ENCODE peak calls at places on chromosomes 16 and 17, in nine cellular contexts. P is iPS DF 19.7; R is uterus; E is activated T-cell treated with anti-CD3 and anti-CD28 coated beads, Interleukin-2, amount 50 U/mL, for 4 hours; D is stromal cell of bone marrow; K is HT-29; Q is activated B cell treated with CpG ODN at 0.5 μM for 24 hours; U is NCI-H446; G is adipocyte. H is an unnamed sample.

GRCh38 chr16:15946257-15947044 is 3.0 kb upstream of the ABCC1 start:
- DNase-seq in G (peak), D (peak), U (no peak), R (no peak), Q (no peak), P (no peak), K (peak), E (no peak), H (no peak)

GRCh38 chr17:83106913-83107655 is 27.7 kb downstream of the METRNL start:
- DNase-seq in E (no peak), U (no peak), R (no peak), Q (no peak), K (no peak), G (peak), P (no peak), D (no peak), H (no peak)

GRCh38 chr17:38431343-38432145 is 3.3 kb downstream of the ARHGAP23 start:
- DNase-seq in Q (no peak), D (no peak), K (no peak), R (no peak), G (no peak), P (no peak), U (no peak), E (no peak), H (no peak)

GRCh38 chr17:76816590-76817135 is 51.5 kb upstream of the MGAT5B start:
- DNase-seq in E (peak), P (peak), U (peak), G (peak), K (peak), D (peak), Q (no peak), R (no peak), H (no peak)

GRCh38 chr17:12977008-12977751 is 40.6 kb downstream of the ELAC2 start:
- DNase-seq in G (no peak), Q (no peak), K (no peak), R (no peak), E (no peak), U (no peak), D (peak), P (peak), H (no peak)

GRCh38 chr16:66228791-66229190 is 137.7 kb upstream of the CDH5 start:
- DNase-seq in U (no peak), K (no peak), Q (no peak), G (peak), E (no peak), P (no peak), R (no peak), D (no peak), H (no peak)

GRCh38 chr16:76926042-76926441 is 264.9 kb upstream of the MON1B start:
- DNase-seq in P (no peak), G (no peak), U (no peak), D (no peak), E (no peak), K (no peak), R (no peak), Q (no peak), H (no peak)

GRCh38 chr16:67294927-67295326 is 15.6 kb downstream of the PLEKHG4 start:
- DNase-seq in P (no peak), D (no peak), E (no peak), R (no peak), U (no peak), Q (no peak), G (peak), K (no peak), H (no peak)

GRCh38 chr17:3870871-3871306 is 22.0 kb downstream of the CAMKK1 start:
- DNase-seq in E (no peak), G (no peak), K (no peak), D (no peak), Q (no peak), R (no peak), U (peak), P (no peak), H (no peak)

GRCh38 chr16:57615813-57616212 is 12.6 kb upstream of the ADGRG1 start:
- DNase-seq in K (no peak), G (no peak), U (no peak), D (no peak), Q (no peak), E (no peak), R (no peak), P (no peak), H (no peak)

GRCh38 chr17:45020354-45021138 is 30.9 kb downstream of the DCAKD start:
- DNase-seq in E (no peak), Q (no peak), K (no peak), P (no peak), D (no peak), G (no peak), R (no peak), U (peak), H (no peak)

GRCh38 chr16:11990672-11991390 is 14.3 kb downstream of the SNX29 start:
- DNase-seq in Q (no peak), R (no peak), D (no peak), E (no peak), G (no peak), U (no peak), P (no peak), K (no peak), H (no peak)

GRCh38 chr17:75111777-75112176 is 2.0 kb downstream of the ARMC7 start:
- DNase-seq in G (no peak), R (no peak), Q (no peak), U (no peak), D (no peak), P (no peak), K (no peak), E (no peak), H (no peak)

GRCh38 chr17:48181653-48182052 is 74.1 kb downstream of the SNX11 start:
- DNase-seq in Q (no peak), P (peak), E (no peak), K (peak), D (no peak), G (no peak), R (no peak), U (no peak), H (no peak)

GRCh38 chr16:14181371-14182050 is 110.4 kb downstream of the MRTFB start:
- DNase-seq in K (no peak), D (peak), P (no peak), G (peak), E (no peak), R (no peak), Q (no peak), U (no peak), H (no peak)

GRCh38 chr17:142102-142661 is 4.8 kb downstream of the SCGB1C2 start:
- DNase-seq in R (peak), P (no peak), D (no peak), Q (no peak), U (no peak), K (peak), G (peak), E (no peak), H (peak)

GRCh38 chr16:67489401-67490083 is 6.2 kb upstream of the AGRP start:
- DNase-seq in D (no peak), K (no peak), U (peak), E (no peak), R (no peak), P (no peak), G (no peak), Q (no peak), H (no peak)

GRCh38 chr16:67729636-67730248 is 10.6 kb upstream of the GFOD2 start:
- DNase-seq in K (no peak), P (no peak), G (no peak), D (no peak), Q (no peak), U (no peak), R (no peak), E (no peak), H (no peak)

GRCh38 chr16:66973716-66974115 is 12.7 kb downstream of the CES3 start:
- DNase-seq in E (no peak), P (no peak), R (no peak), U (no peak), K (no peak), D (no peak), Q (no peak), G (no peak), H (no peak)

GRCh38 chr16:31404353-31405064 is 11.4 kb downstream of the ITGAD start:
- DNase-seq in K (no peak), G (peak), E (no peak), D (no peak), U (peak), P (no peak), R (no peak), Q (no peak), H (no peak)

GRCh38 chr17:59618894-59619312 is 792 bp upstream of the CLTC start:
- DNase-seq in R (no peak), G (peak), P (peak), U (no peak), Q (no peak), E (no peak), K (no peak), D (peak), H (no peak)

H was measured in psoas muscle.